ENCODE peak calls at places on chromosomes 5 and 9, in six cellular contexts. C, Y, U, K, I and F are unnamed samples.

GRCh38 chr9:84846501-84847323 is 177.2 kb downstream of the NTRK2 start:
- DNase-seq in U (no peak), C (no peak), I (no peak), K (no peak), Y (no peak), F (no peak)

GRCh38 chr5:146042628-146043279 is 62.6 kb downstream of the PLAC8L1 start:
- DNase-seq in Y (no peak), C (no peak), K (peak; percentile 44), I (peak; percentile 65), U (peak; percentile 83), F (no peak)

GRCh38 chr5:141094481-141095262 is at the start of gene PCDHB2:
- DNase-seq in C (no peak), U (peak; percentile 51), Y (no peak), K (no peak), I (peak; percentile 75), F (no peak)

GRCh38 chr9:127076860-127077657 is 45.4 kb downstream of the ANGPTL2 start:
- DNase-seq in K (no peak), I (no peak), Y (no peak), U (no peak), C (no peak), F (no peak)

GRCh38 chr9:94167055-94167346 is 82.7 kb downstream of the PTPDC1 start:
- DNase-seq in U (no peak), C (no peak), I (no peak), Y (no peak), K (no peak), F (no peak)

GRCh38 chr9:14301582-14301981 is 12.4 kb downstream of the NFIB start:
- DNase-seq in U (no peak), I (no peak), C (no peak), K (no peak), Y (no peak), F (no peak)

GRCh38 chr9:97529363-97530076 is 28.1 kb downstream of the TMOD1 start:
- DNase-seq in I (no peak), Y (no peak), C (no peak), K (no peak), U (peak; percentile 34), F (no peak)

GRCh38 chr9:109094268-109094667 is 25.5 kb downstream of the TMEM245 start:
- DNase-seq in K (no peak), I (no peak), Y (no peak), C (no peak), U (no peak), F (no peak)

GRCh38 chr9:86854898-86855523 is 92.3 kb downstream of the GAS1 start:
- DNase-seq in K (peak; percentile 11), U (peak; percentile 78), C (no peak), I (peak; percentile 74), Y (no peak), F (no peak)

GRCh38 chr9:93007529-93008058 is 50.9 kb upstream of the SUSD3 start:
- DNase-seq in Y (no peak), C (no peak), I (no peak), U (no peak), K (no peak), F (no peak)

GRCh38 chr5:134371834-134372340 is 518 bp downstream of the UBE2B start:
- DNase-seq in U (peak; percentile 63), Y (peak; percentile 41), K (peak; percentile 41), C (no peak), I (peak; percentile 61), F (peak; percentile 29)